ENCODE peak calls at places on chromosome X, in six cellular contexts. X is A673, S is GM13976, R is suprapubic skin, Y is PC-3, P is H9. G is an unnamed sample.

GRCh38 chrX:131830400-131831184 is 192.5 kb upstream of the STK26 start:
- DNase-seq in S (no peak), Y (peak), P (peak), R (no peak), X (peak), G (peak)

GRCh38 chrX:119500061-119500800 is 32.0 kb downstream of the SLC25A5 start:
- DNase-seq in X (no peak), S (no peak), R (no peak), P (no peak), Y (no peak), G (no peak)

GRCh38 chrX:20212486-20213089 is 54.1 kb downstream of the RPS6KA3 start:
- DNase-seq in R (no peak), Y (no peak), P (no peak), S (no peak), X (no peak), G (peak)

GRCh38 chrX:47518105-47518504 is 35.1 kb upstream of the ZNF41 start:
- DNase-seq in P (no peak), Y (peak), X (no peak), S (no peak), R (no peak), G (no peak)

GRCh38 chrX:119512145-119512800 is 44.0 kb downstream of the SLC25A5 start:
- DNase-seq in P (peak), X (peak), Y (peak), S (peak), R (no peak), G (peak)

GRCh38 chrX:23557070-23557469 is 110.2 kb upstream of the PRDX4 start:
- DNase-seq in P (no peak), Y (no peak), S (no peak), X (no peak), R (no peak), G (no peak)

GRCh38 chrX:140712413-140713173 is 3.0 kb downstream of the LINC00632 start:
- DNase-seq in P (peak), X (peak), S (no peak), R (peak), Y (peak), G (no peak)

GRCh38 chrX:123835661-123836371 is 24.0 kb upstream of the XIAP start:
- DNase-seq in Y (peak), S (no peak), P (no peak), X (no peak), R (no peak), G (no peak)

GRCh38 chrX:48508400-48509244 is at the start of gene PORCN:
- DNase-seq in S (peak), X (peak), R (peak), P (peak), Y (peak), G (peak)

GRCh38 chrX:129717902-129718301 is 20.9 kb upstream of the XPNPEP2 start:
- DNase-seq in Y (peak), X (no peak), R (no peak), S (no peak), P (no peak), G (no peak)

GRCh38 chrX:39137363-39137954 is 336.2 kb downstream of the MID1IP1 start:
- DNase-seq in Y (no peak), S (no peak), P (no peak), R (no peak), X (no peak), G (no peak)

GRCh38 chrX:122565952-122566351 is 618.1 kb upstream of the GRIA3 start:
- DNase-seq in S (no peak), Y (peak), X (no peak), P (no peak), R (no peak), G (no peak)

GRCh38 chrX:38857736-38858432 is 56.6 kb downstream of the MID1IP1 start:
- DNase-seq in S (no peak), Y (no peak), R (no peak), X (no peak), P (no peak), G (no peak)

GRCh38 chrX:46130246-46130645 is 415.0 kb downstream of the ZNF674 start:
- DNase-seq in S (no peak), Y (no peak), X (no peak), R (no peak), P (no peak), G (no peak)

GRCh38 chrX:18833071-18833731 is 125.8 kb downstream of the PPEF1 start:
- DNase-seq in X (no peak), S (no peak), P (no peak), R (no peak), Y (no peak), G (no peak)

GRCh38 chrX:111652719-111653118 is 28.3 kb upstream of the ALG13 start:
- DNase-seq in X (no peak), P (no peak), R (no peak), S (no peak), Y (no peak), G (no peak)

GRCh38 chrX:113157496-113157895 is 316.9 kb upstream of the AMOT start:
- DNase-seq in X (no peak), S (no peak), Y (no peak), P (peak), R (no peak), G (no peak)

GRCh38 chrX:48540015-48540350 is 469 bp downstream of the TBC1D25 start:
- DNase-seq in S (peak), R (no peak), P (no peak), Y (no peak), X (peak), G (peak)

GRCh38 chrX:111568356-111568755 is 56.9 kb downstream of the SERTM2 start:
- DNase-seq in X (peak), R (no peak), S (no peak), P (peak), Y (peak), G (no peak)

GRCh38 chrX:53990201-53990600 is 54.1 kb downstream of the PHF8 start:
- DNase-seq in X (no peak), P (no peak), Y (no peak), S (no peak), R (no peak), G (no peak)

GRCh38 chrX:140723251-140723650 is 13.7 kb downstream of the LINC00632 start:
- DNase-seq in P (no peak), S (no peak), Y (no peak), R (no peak), X (no peak), G (no peak)

GRCh38 chrX:130680164-130681035 is 222.6 kb downstream of the ENOX2 start:
- DNase-seq in R (no peak), Y (no peak), P (no peak), S (no peak), X (no peak), G (no peak)

GRCh38 chrX:3550160-3550765 is 163.2 kb downstream of the PRKX start:
- DNase-seq in S (no peak), P (no peak), R (no peak), X (peak), Y (peak), G (no peak)

GRCh38 chrX:5857232-5857631 is 371.4 kb downstream of the NLGN4X start:
- DNase-seq in Y (no peak), R (no peak), S (no peak), P (no peak), X (peak), G (no peak)

GRCh38 chrX:119015407-119016242 is 41.2 kb downstream of the LONRF3 start:
- DNase-seq in Y (peak), X (no peak), S (peak), R (no peak), P (no peak), G (peak)

GRCh38 chrX:14694631-14695030 is 165.3 kb downstream of the GLRA2 start:
- DNase-seq in R (no peak), X (no peak), S (no peak), P (no peak), Y (peak), G (no peak)

GRCh38 chrX:130330706-130331105 is 9.0 kb upstream of the SLC25A14 start:
- DNase-seq in P (peak), S (peak), Y (peak), R (no peak), X (peak), G (peak)

GRCh38 chrX:130079824-130080406 is 30.4 kb downstream of the ELF4 start:
- DNase-seq in X (peak), Y (peak), S (peak), R (no peak), P (no peak), G (peak)

GRCh38 chrX:108415891-108416290 is 22.3 kb downstream of the COL4A6 start:
- DNase-seq in R (no peak), P (no peak), X (no peak), Y (peak), S (no peak), G (no peak)

GRCh38 chrX:109601458-109601857 is 23.5 kb downstream of the KCNE5 start:
- DNase-seq in Y (no peak), R (no peak), S (no peak), P (no peak), X (no peak), G (no peak)

GRCh38 chrX:43641691-43642090 is 14.4 kb upstream of the MAOA start:
- DNase-seq in Y (no peak), R (no peak), S (no peak), X (no peak), P (no peak), G (no peak)

GRCh38 chrX:120251471-120252011 is 929 bp downstream of the ZBTB33 start:
- DNase-seq in R (no peak), S (no peak), P (no peak), Y (peak), X (peak), G (peak)

GRCh38 chrX:120791013-120791643 is 84.5 kb downstream of the CT47B1 start:
- DNase-seq in Y (peak), P (no peak), X (peak), S (no peak), R (no peak), G (no peak)

GRCh38 chrX:82666355-82666754 is 841.7 kb upstream of the POU3F4 start:
- DNase-seq in Y (no peak), R (no peak), P (no peak), S (no peak), X (no peak), G (no peak)

GRCh38 chrX:102832661-102833060 is 104.4 kb upstream of the RAB40AL start:
- DNase-seq in X (no peak), S (no peak), R (no peak), Y (peak), P (peak), G (no peak)

GRCh38 chrX:22383988-22384387 is 111.3 kb downstream of the CBLL2 start:
- DNase-seq in Y (no peak), R (no peak), X (no peak), P (no peak), S (no peak), G (no peak)
- TF ChIP-seq CTCF in Y (no peak), R (no peak), X (no peak), P (peak), S (no peak), G (no peak)

GRCh38 chrX:153635788-153636668 is 11.0 kb upstream of the DUSP9 start:
- DNase-seq in Y (peak), S (no peak), P (peak), X (peak), R (no peak), G (peak)
- TF ChIP-seq CTCF in Y (peak), S (peak), P (peak), X (peak), R (no peak), G (no peak)

GRCh38 chrX:135112743-135113142 is 7.6 kb downstream of the ETDB start:
- DNase-seq in R (no peak), P (no peak), X (no peak), Y (no peak), S (no peak), G (no peak)
- TF ChIP-seq CTCF in R (no peak), P (no peak), X (no peak), Y (no peak), S (no peak), G (no peak)

GRCh38 chrX:76248901-76249300 is 76.0 kb downstream of the PBDC1 start:
- DNase-seq in S (no peak), R (no peak), X (no peak), Y (no peak), P (no peak), G (no peak)

GRCh38 chrX:76253432-76253831 is 80.6 kb downstream of the PBDC1 start:
- DNase-seq in P (peak), X (peak), R (no peak), Y (peak), S (peak), G (peak)
- TF ChIP-seq CTCF in P (peak), X (peak), R (no peak), Y (peak), S (peak), G (no peak)

DNA sequence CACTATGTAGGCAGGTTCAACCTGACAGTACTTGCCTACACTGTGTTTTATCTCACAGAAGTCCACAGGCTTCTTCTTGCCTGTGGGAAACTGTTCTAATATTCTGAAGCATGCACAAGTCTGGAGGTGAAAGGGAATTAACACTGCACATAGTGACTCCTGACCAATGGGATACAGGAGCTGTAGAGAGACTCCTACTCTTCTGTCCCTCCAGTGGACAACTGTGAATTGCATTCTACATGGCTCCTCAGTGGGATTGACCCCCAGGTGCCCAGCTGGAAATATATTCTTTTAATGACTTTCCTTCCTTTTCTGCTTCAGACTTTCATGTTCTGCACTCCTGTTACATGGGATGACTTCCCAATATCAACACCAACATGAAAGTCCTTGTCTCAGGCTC is 8.2 kb upstream of the YIPF6 start:
- DNase-seq in P (no peak), X (peak), Y (peak), R (no peak), S (no peak), G (no peak)
- TF ChIP-seq CTCF in P (peak), X (peak), Y (peak), R (no peak), S (no peak), G (no peak)

GRCh38 chrX:86171366-86171765 is 23.1 kb downstream of the DACH2 start:
- DNase-seq in Y (peak), X (peak), S (no peak), R (no peak), P (peak), G (no peak)
- TF ChIP-seq CTCF in Y (peak), X (peak), S (peak), R (no peak), P (peak), G (peak)

GRCh38 chrX:31606796-31607195 is 535.0 kb upstream of the FTHL17 start:
- DNase-seq in S (no peak), X (no peak), P (no peak), Y (no peak), R (no peak), G (no peak)

GRCh38 chrX:31603411-31604120 is 531.7 kb upstream of the FTHL17 start:
- DNase-seq in R (no peak), Y (no peak), P (no peak), X (no peak), S (no peak), G (no peak)

GRCh38 chrX:31604629-31605221 is 532.9 kb upstream of the FTHL17 start:
- DNase-seq in Y (no peak), S (no peak), R (no peak), X (no peak), P (no peak), G (no peak)

GRCh38 chrX:31608651-31609050 is 536.8 kb upstream of the FTHL17 start:
- DNase-seq in R (no peak), P (no peak), X (no peak), Y (no peak), S (no peak), G (no peak)

GRCh38 chrX:31609130-31609529 is 537.3 kb upstream of the FTHL17 start:
- DNase-seq in X (no peak), Y (peak), R (no peak), S (no peak), P (no peak), G (no peak)
- TF ChIP-seq CTCF in X (no peak), Y (no peak), R (no peak), S (no peak), P (no peak), G (no peak)